ENCODE peak calls at places on chromosome 16, in six cellular contexts. One of them, this sample, is unnamed.

GRCh38 chr16:24848065-24848464 is 2.3 kb downstream of the SLC5A11 start:
- DNase-seq in IMR-90: peak; percentile 82
- DNase-seq in astrocyte of the spinal cord: peak; percentile 67
- DNase-seq in H1: no peak
- DNase-seq in stomach: no peak
- DNase-seq in nephron progenitor cell: no peak
- DNase-seq in this sample: no peak

GRCh38 chr16:13997933-13998332 is 73.2 kb upstream of the MRTFB start:
- DNase-seq in IMR-90: no peak
- DNase-seq in astrocyte of the spinal cord: no peak
- DNase-seq in H1: no peak
- DNase-seq in stomach: no peak
- DNase-seq in nephron progenitor cell: no peak
- DNase-seq in this sample: no peak

GRCh38 chr16:57276596-57276995 is 7.9 kb downstream of the PLLP start:
- DNase-seq in IMR-90: no peak
- DNase-seq in astrocyte of the spinal cord: no peak
- DNase-seq in H1: no peak
- DNase-seq in stomach: no peak
- DNase-seq in nephron progenitor cell: no peak
- DNase-seq in this sample: no peak

GRCh38 chr16:23387666-23388065 is 65.3 kb downstream of the COG7 start:
- DNase-seq in IMR-90: no peak
- DNase-seq in astrocyte of the spinal cord: no peak
- DNase-seq in H1: no peak
- DNase-seq in stomach: no peak
- DNase-seq in nephron progenitor cell: no peak
- DNase-seq in this sample: no peak

GRCh38 chr16:20353379-20353778 is 864 bp upstream of the UMOD start:
- DNase-seq in IMR-90: no peak
- DNase-seq in astrocyte of the spinal cord: no peak
- DNase-seq in H1: no peak
- DNase-seq in stomach: no peak
- DNase-seq in nephron progenitor cell: no peak
- DNase-seq in this sample: no peak

GRCh38 chr16:4142268-4142667 is 26.0 kb upstream of the ADCY9 start:
- DNase-seq in IMR-90: no peak
- DNase-seq in astrocyte of the spinal cord: no peak
- DNase-seq in H1: no peak
- DNase-seq in stomach: no peak
- DNase-seq in nephron progenitor cell: no peak
- DNase-seq in this sample: no peak

GRCh38 chr16:87739801-87740200 is 26.0 kb downstream of the KLHDC4 start:
- DNase-seq in IMR-90: no peak
- DNase-seq in astrocyte of the spinal cord: no peak
- DNase-seq in H1: no peak
- DNase-seq in stomach: no peak
- DNase-seq in nephron progenitor cell: no peak
- DNase-seq in this sample: no peak

GRCh38 chr16:7140899-7141298 is 191.7 kb upstream of the RBFOX1 start:
- DNase-seq in IMR-90: no peak
- DNase-seq in astrocyte of the spinal cord: no peak
- DNase-seq in H1: peak; percentile 1
- DNase-seq in stomach: no peak
- DNase-seq in nephron progenitor cell: no peak
- DNase-seq in this sample: no peak

GRCh38 chr16:4098496-4098895 is 17.7 kb downstream of the ADCY9 start:
- DNase-seq in IMR-90: peak; percentile 54
- DNase-seq in astrocyte of the spinal cord: no peak
- DNase-seq in H1: no peak
- DNase-seq in stomach: no peak
- DNase-seq in nephron progenitor cell: no peak
- DNase-seq in this sample: no peak

GRCh38 chr16:4327782-4328579 is 12.1 kb downstream of the GLIS2 start:
- DNase-seq in IMR-90: peak; percentile 69
- DNase-seq in astrocyte of the spinal cord: peak; percentile 62
- DNase-seq in H1: no peak
- DNase-seq in stomach: peak; percentile 83
- DNase-seq in nephron progenitor cell: peak; percentile 79
- DNase-seq in this sample: no peak

GRCh38 chr16:72832640-72833039 is 215.3 kb downstream of the ZFHX3 start:
- DNase-seq in IMR-90: peak; percentile 70
- DNase-seq in astrocyte of the spinal cord: peak; percentile 75
- DNase-seq in H1: no peak
- DNase-seq in stomach: peak; percentile 86
- DNase-seq in nephron progenitor cell: peak; percentile 94
- DNase-seq in this sample: peak; percentile 89

GRCh38 chr16:87206646-87207451 is 110.3 kb downstream of the C16orf95 start:
- DNase-seq in IMR-90: peak; percentile 64
- DNase-seq in astrocyte of the spinal cord: peak; percentile 53
- DNase-seq in H1: no peak
- DNase-seq in stomach: no peak
- DNase-seq in nephron progenitor cell: no peak
- DNase-seq in this sample: no peak

GRCh38 chr16:35305476-35305875 is 1846.1 kb downstream of the TP53TG3F start:
- DNase-seq in IMR-90: no peak
- DNase-seq in astrocyte of the spinal cord: no peak
- DNase-seq in H1: no peak
- DNase-seq in stomach: no peak
- DNase-seq in nephron progenitor cell: no peak
- DNase-seq in this sample: no peak

GRCh38 chr16:88357306-88358032 is 25.3 kb upstream of the ZNF469 start:
- DNase-seq in IMR-90: no peak
- DNase-seq in astrocyte of the spinal cord: no peak
- DNase-seq in H1: no peak
- DNase-seq in stomach: no peak
- DNase-seq in nephron progenitor cell: no peak
- DNase-seq in this sample: no peak

GRCh38 chr16:29784901-29785500 is 5.5 kb upstream of the KIF22 start:
- DNase-seq in IMR-90: peak; percentile 22
- DNase-seq in astrocyte of the spinal cord: peak; percentile 54
- DNase-seq in H1: peak; percentile 70
- DNase-seq in stomach: peak; percentile 67
- DNase-seq in nephron progenitor cell: peak; percentile 76
- DNase-seq in this sample: peak; percentile 49

GRCh38 chr16:78126662-78127061 is 27.2 kb downstream of the WWOX start:
- DNase-seq in IMR-90: no peak
- DNase-seq in astrocyte of the spinal cord: no peak
- DNase-seq in H1: no peak
- DNase-seq in stomach: no peak
- DNase-seq in nephron progenitor cell: no peak
- DNase-seq in this sample: no peak
- TF ChIP-seq CTCF in IMR-90: no peak
- TF ChIP-seq CTCF in astrocyte of the spinal cord: no peak
- TF ChIP-seq CTCF in H1: no peak
- TF ChIP-seq CTCF in stomach: no peak
- TF ChIP-seq CTCF in nephron progenitor cell: no peak
- TF ChIP-seq CTCF in this sample: no peak

GRCh38 chr16:89489040-89489721 is 1.2 kb downstream of the ANKRD11 start:
- DNase-seq in IMR-90: peak; percentile 96
- DNase-seq in astrocyte of the spinal cord: peak; percentile 92
- DNase-seq in H1: peak; percentile 59
- DNase-seq in stomach: peak; percentile 86
- DNase-seq in nephron progenitor cell: peak; percentile 74
- DNase-seq in this sample: peak; percentile 66
- TF ChIP-seq CTCF in IMR-90: peak; percentile 28
- TF ChIP-seq CTCF in astrocyte of the spinal cord: peak; percentile 8
- TF ChIP-seq CTCF in H1: peak; percentile 31
- TF ChIP-seq CTCF in stomach: peak; percentile 21
- TF ChIP-seq CTCF in nephron progenitor cell: no peak
- TF ChIP-seq CTCF in this sample: no peak

GRCh38 chr16:53692146-53692545 is 11.5 kb downstream of the RPGRIP1L start:
- DNase-seq in IMR-90: no peak
- DNase-seq in astrocyte of the spinal cord: no peak
- DNase-seq in H1: no peak
- DNase-seq in stomach: no peak
- DNase-seq in nephron progenitor cell: peak; percentile 40
- DNase-seq in this sample: no peak
- TF ChIP-seq CTCF in IMR-90: no peak
- TF ChIP-seq CTCF in astrocyte of the spinal cord: peak; percentile 19
- TF ChIP-seq CTCF in H1: peak; percentile 30
- TF ChIP-seq CTCF in stomach: no peak
- TF ChIP-seq CTCF in nephron progenitor cell: peak; percentile 38
- TF ChIP-seq CTCF in this sample: no peak

DNA sequence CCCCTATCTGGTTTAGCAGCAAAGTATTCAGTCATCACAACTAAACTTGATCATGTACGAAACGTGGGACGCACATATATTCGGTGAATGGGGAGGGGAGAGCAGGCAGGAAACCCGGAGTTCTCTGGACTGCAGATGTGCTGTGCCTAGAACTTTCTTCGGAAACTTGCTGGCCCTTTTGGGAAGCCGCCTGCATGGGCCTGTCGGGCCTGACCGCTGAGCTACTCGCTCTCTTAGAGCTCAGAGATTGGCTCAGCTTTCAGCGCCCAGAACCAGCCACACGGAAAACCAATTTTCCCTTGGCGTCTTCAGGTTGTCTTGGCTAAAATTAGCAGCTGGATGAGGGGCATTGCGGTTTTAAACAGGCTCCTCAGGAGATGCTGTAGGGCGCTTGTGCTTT is 38.1 kb downstream of the ZDHHC7 start:
- DNase-seq in IMR-90: no peak
- DNase-seq in astrocyte of the spinal cord: no peak
- DNase-seq in H1: no peak
- DNase-seq in stomach: no peak
- DNase-seq in nephron progenitor cell: no peak
- DNase-seq in this sample: no peak
- TF ChIP-seq CTCF in IMR-90: no peak
- TF ChIP-seq CTCF in astrocyte of the spinal cord: no peak
- TF ChIP-seq CTCF in H1: no peak
- TF ChIP-seq CTCF in stomach: no peak
- TF ChIP-seq CTCF in nephron progenitor cell: no peak
- TF ChIP-seq CTCF in this sample: no peak

DNA sequence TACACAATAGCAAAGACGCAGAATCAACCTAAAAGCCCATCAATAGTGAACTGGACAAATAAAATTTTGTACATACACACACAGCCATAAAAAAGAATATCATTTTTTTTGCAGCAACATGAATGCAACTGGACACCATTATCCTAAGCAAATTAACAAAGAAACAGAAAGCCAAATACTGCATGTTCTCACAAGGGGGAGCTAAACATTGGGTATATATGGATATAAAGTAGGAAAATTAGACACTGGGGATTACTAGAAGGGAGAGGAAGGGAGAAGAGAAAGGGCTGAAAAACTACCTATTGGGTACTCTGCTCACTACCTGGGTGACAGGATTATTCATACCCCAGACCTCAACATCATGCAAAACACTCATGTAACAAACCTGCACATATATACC is 28.2 kb downstream of the ADAMTS18 start:
- DNase-seq in IMR-90: peak; percentile 1
- DNase-seq in astrocyte of the spinal cord: peak; percentile 18
- DNase-seq in H1: no peak
- DNase-seq in stomach: no peak
- DNase-seq in nephron progenitor cell: no peak
- DNase-seq in this sample: no peak
- TF ChIP-seq CTCF in IMR-90: peak; percentile 16
- TF ChIP-seq CTCF in astrocyte of the spinal cord: peak; percentile 49
- TF ChIP-seq CTCF in H1: no peak
- TF ChIP-seq CTCF in stomach: no peak
- TF ChIP-seq CTCF in nephron progenitor cell: no peak
- TF ChIP-seq CTCF in this sample: no peak

GRCh38 chr16:85514601-85515318 is 98.4 kb upstream of the GSE1 start:
- DNase-seq in IMR-90: peak; percentile 92
- DNase-seq in astrocyte of the spinal cord: peak; percentile 91
- DNase-seq in H1: no peak
- DNase-seq in stomach: peak; percentile 77
- DNase-seq in nephron progenitor cell: no peak
- DNase-seq in this sample: peak; percentile 31

GRCh38 chr16:85513649-85514048 is 99.5 kb upstream of the GSE1 start:
- DNase-seq in IMR-90: no peak
- DNase-seq in astrocyte of the spinal cord: no peak
- DNase-seq in H1: no peak
- DNase-seq in stomach: no peak
- DNase-seq in nephron progenitor cell: no peak
- DNase-seq in this sample: no peak

GRCh38 chr16:85513180-85513579 is 99.9 kb upstream of the GSE1 start:
- DNase-seq in IMR-90: no peak
- DNase-seq in astrocyte of the spinal cord: no peak
- DNase-seq in H1: no peak
- DNase-seq in stomach: no peak
- DNase-seq in nephron progenitor cell: no peak
- DNase-seq in this sample: no peak

GRCh38 chr16:85515319-85515745 is 97.8 kb upstream of the GSE1 start:
- DNase-seq in IMR-90: no peak
- DNase-seq in astrocyte of the spinal cord: no peak
- DNase-seq in H1: no peak
- DNase-seq in stomach: no peak
- DNase-seq in nephron progenitor cell: no peak
- DNase-seq in this sample: no peak

GRCh38 chr16:85514295-85514600 is 98.9 kb upstream of the GSE1 start:
- DNase-seq in IMR-90: peak; percentile 68
- DNase-seq in astrocyte of the spinal cord: no peak
- DNase-seq in H1: no peak
- DNase-seq in stomach: no peak
- DNase-seq in nephron progenitor cell: no peak
- DNase-seq in this sample: no peak
- TF ChIP-seq CTCF in IMR-90: no peak
- TF ChIP-seq CTCF in astrocyte of the spinal cord: no peak
- TF ChIP-seq CTCF in H1: no peak
- TF ChIP-seq CTCF in stomach: no peak
- TF ChIP-seq CTCF in nephron progenitor cell: no peak
- TF ChIP-seq CTCF in this sample: no peak

GRCh38 chr16:1210461-1210860 is 14.6 kb downstream of the TPSG1 start:
- DNase-seq in IMR-90: no peak
- DNase-seq in astrocyte of the spinal cord: no peak
- DNase-seq in H1: no peak
- DNase-seq in stomach: no peak
- DNase-seq in nephron progenitor cell: no peak
- DNase-seq in this sample: no peak
- TF ChIP-seq CTCF in IMR-90: no peak
- TF ChIP-seq CTCF in astrocyte of the spinal cord: no peak
- TF ChIP-seq CTCF in H1: no peak
- TF ChIP-seq CTCF in stomach: no peak
- TF ChIP-seq CTCF in nephron progenitor cell: no peak
- TF ChIP-seq CTCF in this sample: no peak

DNA sequence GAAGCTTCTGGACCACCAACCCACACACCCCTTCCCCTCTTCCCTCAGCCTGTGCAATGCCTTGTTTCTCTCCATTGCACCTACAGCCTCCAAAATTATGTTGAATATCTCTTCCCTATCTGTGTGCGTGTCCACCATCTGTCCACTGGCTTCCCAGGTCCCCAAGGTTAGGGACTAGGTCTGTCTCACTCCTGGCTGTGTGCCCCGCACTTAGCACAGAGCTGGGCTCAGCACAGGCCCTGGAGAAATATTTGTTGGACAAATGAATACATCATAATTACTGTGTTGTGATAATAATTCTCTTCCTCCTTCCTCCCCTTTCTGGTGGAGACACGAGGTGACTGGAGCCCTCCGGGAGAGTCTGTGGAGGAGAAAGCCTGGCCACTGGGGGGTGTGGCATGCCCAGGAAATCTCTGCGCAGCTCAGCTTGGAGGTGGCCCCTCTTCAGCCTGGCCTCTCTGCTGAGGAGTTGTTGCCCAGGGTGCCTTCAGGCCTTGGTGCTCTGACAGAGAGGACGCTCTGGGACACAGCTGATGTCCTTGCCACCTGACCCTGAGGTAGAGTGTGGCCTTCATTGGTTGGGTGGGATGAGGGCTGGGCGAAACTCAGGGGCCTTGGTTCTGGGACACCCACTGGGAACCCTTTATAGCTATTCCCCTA is 3.3 kb upstream of the BRD7 start:
- DNase-seq in IMR-90: no peak
- DNase-seq in astrocyte of the spinal cord: no peak
- DNase-seq in H1: no peak
- DNase-seq in stomach: no peak
- DNase-seq in nephron progenitor cell: peak; percentile 56
- DNase-seq in this sample: no peak
- TF ChIP-seq CTCF in IMR-90: peak; percentile 24
- TF ChIP-seq CTCF in astrocyte of the spinal cord: peak; percentile 56
- TF ChIP-seq CTCF in H1: peak; percentile 51
- TF ChIP-seq CTCF in stomach: no peak
- TF ChIP-seq CTCF in nephron progenitor cell: peak; percentile 31
- TF ChIP-seq CTCF in this sample: no peak

This sample was measured in omental fat pad.